ENCODE peak calls at places on chromosomes 2 and 18, in five cellular contexts. O, M, K, Z and D are unnamed samples.

GRCh38 chr2:189018636-189019035 is 44.5 kb downstream of the COL3A1 start:
- DNase-seq in Z (no peak), O (peak), K (no peak), M (no peak), D (no peak)

GRCh38 chr2:85428343-85428881 is 9.9 kb downstream of the SH2D6 start:
- DNase-seq in M (no peak), K (no peak), O (no peak), Z (no peak), D (no peak)

GRCh38 chr2:236554629-236555282 is 14.9 kb upstream of the ACKR3 start:
- DNase-seq in O (no peak), K (no peak), Z (no peak), M (no peak), D (no peak)

GRCh38 chr2:168819829-168820489 is 17.5 kb downstream of the NOSTRIN start:
- DNase-seq in O (no peak), M (no peak), K (no peak), Z (no peak), D (no peak)

GRCh38 chr18:40293311-40293710 is 1661.7 kb upstream of the PIK3C3 start:
- DNase-seq in M (no peak), Z (no peak), O (no peak), K (no peak), D (no peak)

GRCh38 chr2:159290289-159290907 is 3.9 kb upstream of the WDSUB1 start:
- DNase-seq in Z (no peak), M (no peak), K (no peak), O (peak), D (peak)

GRCh38 chr2:70702711-70703395 is 65.1 kb downstream of the ADD2 start:
- DNase-seq in Z (peak), M (no peak), O (no peak), K (no peak), D (no peak)

GRCh38 chr2:173354601-173355131 is at the start of gene CDCA7:
- DNase-seq in K (peak), Z (peak), M (peak), O (peak), D (peak)

GRCh38 chr2:214126135-214126534 is 284.7 kb upstream of the VWC2L start:
- DNase-seq in O (peak), K (no peak), Z (no peak), M (no peak), D (peak)

GRCh38 chr2:132923787-132924186 is 253.8 kb upstream of the LYPD1 start:
- DNase-seq in K (no peak), M (no peak), Z (no peak), O (peak), D (peak)

GRCh38 chr2:239288951-239289481 is 111.8 kb downstream of the HDAC4 start:
- DNase-seq in O (no peak), Z (no peak), M (no peak), K (peak), D (no peak)

GRCh38 chr2:216665717-216666116 is 29.6 kb downstream of the IGFBP5 start:
- DNase-seq in M (no peak), Z (no peak), K (peak), O (no peak), D (no peak)

GRCh38 chr2:66445076-66445724 is 10.3 kb downstream of the MEIS1 start:
- DNase-seq in K (no peak), Z (no peak), M (no peak), O (peak), D (no peak)

GRCh38 chr2:206657087-206657486 is 14.8 kb downstream of the FAM237A start:
- DNase-seq in K (no peak), M (no peak), O (no peak), Z (no peak), D (no peak)

GRCh38 chr18:41532344-41533086 is 422.5 kb upstream of the PIK3C3 start:
- DNase-seq in Z (no peak), M (no peak), K (no peak), O (peak), D (peak)

GRCh38 chr2:80482276-80482675 is 177.7 kb upstream of the LRRTM1 start:
- DNase-seq in Z (no peak), M (no peak), K (no peak), O (no peak), D (no peak)

GRCh38 chr18:7586379-7586778 is 19.3 kb downstream of the PTPRM start:
- DNase-seq in K (no peak), M (no peak), Z (no peak), O (no peak), D (no peak)

GRCh38 chr2:8719528-8719927 is 37.7 kb downstream of the ID2 start:
- DNase-seq in K (no peak), Z (no peak), M (no peak), O (peak), D (no peak)

GRCh38 chr2:188251034-188251433 is 40.6 kb upstream of the GULP1 start:
- DNase-seq in K (no peak), O (no peak), Z (no peak), M (no peak), D (no peak)

GRCh38 chr2:24831736-24832421 is 38.7 kb downstream of the CENPO start:
- DNase-seq in M (no peak), Z (no peak), O (no peak), K (peak), D (no peak)

GRCh38 chr2:197950754-197951153 is 146.4 kb downstream of the PLCL1 start:
- DNase-seq in M (no peak), K (no peak), O (no peak), Z (no peak), D (no peak)